ENCODE peak calls at places on chromosome 20, in four cellular contexts. One of them, this sample, is unnamed.

GRCh38 chr20:24256307-24256706 is 213.1 kb upstream of the SYNDIG1 start:
- DNase-seq in spleen: no peak
- DNase-seq in fibroblast of the aortic adventitia: no peak
- DNase-seq in kidney epithelial cell: no peak
- DNase-seq in this sample: no peak

GRCh38 chr20:10581823-10582222 is 92.0 kb downstream of the JAG1 start:
- DNase-seq in spleen: no peak
- DNase-seq in fibroblast of the aortic adventitia: no peak
- DNase-seq in kidney epithelial cell: no peak
- DNase-seq in this sample: no peak

GRCh38 chr20:15081301-15081700 is 743.9 kb upstream of the FLRT3 start:
- DNase-seq in spleen: no peak
- DNase-seq in fibroblast of the aortic adventitia: no peak
- DNase-seq in kidney epithelial cell: no peak
- DNase-seq in this sample: no peak

GRCh38 chr20:62122659-62123449 is 579 bp downstream of the LSM14B start:
- DNase-seq in spleen: peak; percentile 92
- DNase-seq in fibroblast of the aortic adventitia: peak; percentile 28
- DNase-seq in kidney epithelial cell: no peak
- DNase-seq in this sample: peak; percentile 53

GRCh38 chr20:10179574-10180298 is 38.9 kb upstream of the SNAP25 start:
- DNase-seq in spleen: no peak
- DNase-seq in fibroblast of the aortic adventitia: no peak
- DNase-seq in kidney epithelial cell: no peak
- DNase-seq in this sample: no peak

GRCh38 chr20:43040427-43040826 is 149.3 kb downstream of the PTPRT start:
- DNase-seq in spleen: no peak
- DNase-seq in fibroblast of the aortic adventitia: no peak
- DNase-seq in kidney epithelial cell: no peak
- DNase-seq in this sample: no peak

GRCh38 chr20:43442310-43442880 is 15.3 kb upstream of the SRSF6 start:
- DNase-seq in spleen: no peak
- DNase-seq in fibroblast of the aortic adventitia: no peak
- DNase-seq in kidney epithelial cell: no peak
- DNase-seq in this sample: no peak

GRCh38 chr20:32064667-32065066 is 12.6 kb downstream of the HCK start:
- DNase-seq in spleen: no peak
- DNase-seq in fibroblast of the aortic adventitia: no peak
- DNase-seq in kidney epithelial cell: no peak
- DNase-seq in this sample: no peak

GRCh38 chr20:19849341-19850189 is 91.5 kb downstream of the RIN2 start:
- DNase-seq in spleen: no peak
- DNase-seq in fibroblast of the aortic adventitia: peak; percentile 72
- DNase-seq in kidney epithelial cell: no peak
- DNase-seq in this sample: no peak

GRCh38 chr20:61951695-61952533 is 113.8 kb downstream of the TAF4 start:
- DNase-seq in spleen: peak; percentile 46
- DNase-seq in fibroblast of the aortic adventitia: no peak
- DNase-seq in kidney epithelial cell: no peak
- DNase-seq in this sample: no peak

GRCh38 chr20:37239026-37239451 is 22.6 kb downstream of the GHRH start:
- DNase-seq in spleen: no peak
- DNase-seq in fibroblast of the aortic adventitia: peak; percentile 67
- DNase-seq in kidney epithelial cell: no peak
- DNase-seq in this sample: no peak

GRCh38 chr20:37298190-37298939 is 8.9 kb downstream of the MANBAL start:
- DNase-seq in spleen: no peak
- DNase-seq in fibroblast of the aortic adventitia: peak; percentile 74
- DNase-seq in kidney epithelial cell: no peak
- DNase-seq in this sample: no peak

GRCh38 chr20:32203556-32204484 is 3.7 kb downstream of the PLAGL2 start:
- DNase-seq in spleen: no peak
- DNase-seq in fibroblast of the aortic adventitia: no peak
- DNase-seq in kidney epithelial cell: no peak
- DNase-seq in this sample: no peak

GRCh38 chr20:31713312-31714049 is 9.2 kb downstream of the BCL2L1 start:
- DNase-seq in spleen: peak; percentile 29
- DNase-seq in fibroblast of the aortic adventitia: peak; percentile 90
- DNase-seq in kidney epithelial cell: peak; percentile 65
- DNase-seq in this sample: no peak

GRCh38 chr20:53463101-53463972 is 130.3 kb downstream of the ZNF217 start:
- DNase-seq in spleen: no peak
- DNase-seq in fibroblast of the aortic adventitia: no peak
- DNase-seq in kidney epithelial cell: no peak
- DNase-seq in this sample: no peak

GRCh38 chr20:19673575-19673974 is 84.5 kb upstream of the RIN2 start:
- DNase-seq in spleen: no peak
- DNase-seq in fibroblast of the aortic adventitia: no peak
- DNase-seq in kidney epithelial cell: no peak
- DNase-seq in this sample: no peak

GRCh38 chr20:33490023-33490933 is at the start of gene CBFA2T2:
- DNase-seq in spleen: no peak
- DNase-seq in fibroblast of the aortic adventitia: peak; percentile 52
- DNase-seq in kidney epithelial cell: peak; percentile 2
- DNase-seq in this sample: no peak

GRCh38 chr20:42556575-42556974 is 633.1 kb downstream of the PTPRT start:
- DNase-seq in spleen: no peak
- DNase-seq in fibroblast of the aortic adventitia: no peak
- DNase-seq in kidney epithelial cell: no peak
- DNase-seq in this sample: no peak

GRCh38 chr20:51639206-51639832 is 96.8 kb upstream of the NFATC2 start:
- DNase-seq in spleen: peak; percentile 83
- DNase-seq in fibroblast of the aortic adventitia: peak; percentile 73
- DNase-seq in kidney epithelial cell: no peak
- DNase-seq in this sample: peak; percentile 33

GRCh38 chr20:24991897-24992419 is 593 bp downstream of the APMAP start:
- DNase-seq in spleen: peak; percentile 92
- DNase-seq in fibroblast of the aortic adventitia: peak; percentile 14
- DNase-seq in kidney epithelial cell: no peak
- DNase-seq in this sample: no peak

GRCh38 chr20:19858972-19859371 is 100.9 kb downstream of the RIN2 start:
- DNase-seq in spleen: no peak
- DNase-seq in fibroblast of the aortic adventitia: peak; percentile 70
- DNase-seq in kidney epithelial cell: no peak
- DNase-seq in this sample: no peak

GRCh38 chr20:38216736-38217595 is 43.6 kb downstream of the KIAA1755 start:
- DNase-seq in spleen: peak; percentile 69
- DNase-seq in fibroblast of the aortic adventitia: no peak
- DNase-seq in kidney epithelial cell: no peak
- DNase-seq in this sample: no peak

GRCh38 chr20:42027746-42028268 is 409.6 kb upstream of the CHD6 start:
- DNase-seq in spleen: no peak
- DNase-seq in fibroblast of the aortic adventitia: no peak
- DNase-seq in kidney epithelial cell: no peak
- DNase-seq in this sample: no peak

DNA sequence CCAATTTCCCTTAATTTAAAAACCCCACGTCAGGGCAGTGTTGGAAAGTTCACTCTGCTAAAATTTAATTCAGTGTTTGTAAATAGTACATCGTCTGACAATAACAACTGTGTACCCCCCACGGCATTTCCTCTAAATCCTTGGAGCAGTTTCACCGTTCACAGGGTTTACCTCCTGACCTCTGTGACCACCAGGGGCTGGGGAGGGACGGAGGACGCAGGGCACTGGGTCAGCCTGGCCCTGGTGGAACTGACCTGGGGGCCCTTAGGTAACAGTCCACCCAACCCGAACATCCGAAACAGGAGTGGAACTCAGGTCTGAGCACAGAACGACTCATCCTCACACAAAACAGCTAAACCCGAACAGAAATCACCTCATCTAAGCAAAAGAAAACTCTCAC is 2.1 kb downstream of the ZBTB46 start:
- DNase-seq in spleen: no peak
- DNase-seq in fibroblast of the aortic adventitia: no peak
- DNase-seq in kidney epithelial cell: no peak
- DNase-seq in this sample: no peak
- TF ChIP-seq CTCF in spleen: no peak
- TF ChIP-seq CTCF in fibroblast of the aortic adventitia: no peak
- TF ChIP-seq CTCF in kidney epithelial cell: no peak
- TF ChIP-seq CTCF in this sample: no peak

GRCh38 chr20:3612795-3613560 is 50.2 kb downstream of the GFRA4 start:
- DNase-seq in spleen: no peak
- DNase-seq in fibroblast of the aortic adventitia: peak; percentile 32
- DNase-seq in kidney epithelial cell: no peak
- DNase-seq in this sample: no peak
- TF ChIP-seq CTCF in spleen: no peak
- TF ChIP-seq CTCF in fibroblast of the aortic adventitia: no peak
- TF ChIP-seq CTCF in kidney epithelial cell: no peak
- TF ChIP-seq CTCF in this sample: no peak

GRCh38 chr20:49786671-49787370 is 25.8 kb upstream of the SLC9A8 start:
- DNase-seq in spleen: no peak
- DNase-seq in fibroblast of the aortic adventitia: peak; percentile 47
- DNase-seq in kidney epithelial cell: no peak
- DNase-seq in this sample: no peak
- TF ChIP-seq CTCF in spleen: no peak
- TF ChIP-seq CTCF in fibroblast of the aortic adventitia: peak; percentile 67
- TF ChIP-seq CTCF in kidney epithelial cell: peak; percentile 27
- TF ChIP-seq CTCF in this sample: no peak

GRCh38 chr20:955111-955510 is 39.0 kb upstream of the ANGPT4 start:
- DNase-seq in spleen: peak; percentile 8
- DNase-seq in fibroblast of the aortic adventitia: no peak
- DNase-seq in kidney epithelial cell: no peak
- DNase-seq in this sample: no peak

GRCh38 chr20:956330-956951 is 40.3 kb upstream of the ANGPT4 start:
- DNase-seq in spleen: peak; percentile 91
- DNase-seq in fibroblast of the aortic adventitia: peak; percentile 59
- DNase-seq in kidney epithelial cell: no peak
- DNase-seq in this sample: peak; percentile 71

GRCh38 chr20:955656-956055 is 39.5 kb upstream of the ANGPT4 start:
- DNase-seq in spleen: peak; percentile 18
- DNase-seq in fibroblast of the aortic adventitia: no peak
- DNase-seq in kidney epithelial cell: no peak
- DNase-seq in this sample: no peak

GRCh38 chr20:958936-959815 is 42.9 kb downstream of the RSPO4 start:
- DNase-seq in spleen: no peak
- DNase-seq in fibroblast of the aortic adventitia: no peak
- DNase-seq in kidney epithelial cell: no peak
- DNase-seq in this sample: no peak

GRCh38 chr20:957544-957943 is 41.4 kb upstream of the ANGPT4 start:
- DNase-seq in spleen: no peak
- DNase-seq in fibroblast of the aortic adventitia: no peak
- DNase-seq in kidney epithelial cell: no peak
- DNase-seq in this sample: no peak
- TF ChIP-seq CTCF in spleen: no peak
- TF ChIP-seq CTCF in fibroblast of the aortic adventitia: peak; percentile 18
- TF ChIP-seq CTCF in kidney epithelial cell: peak; percentile 12
- TF ChIP-seq CTCF in this sample: no peak

DNA sequence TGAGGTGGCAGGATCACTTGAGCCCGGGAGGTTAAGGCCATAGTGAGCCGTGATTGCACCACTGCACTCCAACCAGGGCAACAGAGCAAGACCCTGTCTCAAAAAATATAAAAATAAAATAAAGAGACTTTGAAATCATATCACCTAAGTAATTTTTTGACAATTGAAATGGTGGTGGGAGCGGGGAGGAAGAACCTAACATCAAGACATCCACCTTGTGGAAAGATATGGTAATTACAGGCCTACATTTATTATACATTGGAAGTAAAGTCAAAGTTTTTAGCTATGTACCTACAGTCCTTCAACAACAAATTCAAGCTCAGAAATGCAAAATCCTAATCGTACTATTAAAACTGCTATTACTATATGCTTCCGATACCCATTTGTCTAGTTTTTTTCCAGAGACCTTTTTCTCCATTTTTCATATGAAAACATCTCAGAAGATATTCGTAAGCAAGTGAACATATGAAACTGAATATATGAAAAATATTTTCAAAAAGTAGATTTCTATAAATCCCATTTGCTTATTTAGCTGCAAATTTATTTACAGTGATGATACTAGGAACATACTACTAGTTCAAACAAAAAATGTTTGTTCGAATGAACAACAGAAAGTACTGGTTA is 83.3 kb downstream of the SYCP2 start:
- DNase-seq in spleen: no peak
- DNase-seq in fibroblast of the aortic adventitia: peak; percentile 45
- DNase-seq in kidney epithelial cell: no peak
- DNase-seq in this sample: no peak
- TF ChIP-seq CTCF in spleen: peak; percentile 20
- TF ChIP-seq CTCF in fibroblast of the aortic adventitia: peak; percentile 58
- TF ChIP-seq CTCF in kidney epithelial cell: peak; percentile 37
- TF ChIP-seq CTCF in this sample: no peak

GRCh38 chr20:22924036-22924737 is 110.9 kb upstream of the SSTR4 start:
- DNase-seq in spleen: no peak
- DNase-seq in fibroblast of the aortic adventitia: no peak
- DNase-seq in kidney epithelial cell: no peak
- DNase-seq in this sample: no peak

GRCh38 chr20:22922987-22923386 is 112.1 kb upstream of the SSTR4 start:
- DNase-seq in spleen: no peak
- DNase-seq in fibroblast of the aortic adventitia: no peak
- DNase-seq in kidney epithelial cell: no peak
- DNase-seq in this sample: no peak

GRCh38 chr20:22921595-22922421 is 113.3 kb upstream of the SSTR4 start:
- DNase-seq in spleen: no peak
- DNase-seq in fibroblast of the aortic adventitia: peak; percentile 82
- DNase-seq in kidney epithelial cell: peak; percentile 26
- DNase-seq in this sample: no peak

GRCh38 chr20:22918286-22918983 is 116.7 kb upstream of the SSTR4 start:
- DNase-seq in spleen: no peak
- DNase-seq in fibroblast of the aortic adventitia: no peak
- DNase-seq in kidney epithelial cell: no peak
- DNase-seq in this sample: no peak

GRCh38 chr20:22920898-22921297 is 114.2 kb upstream of the SSTR4 start:
- DNase-seq in spleen: no peak
- DNase-seq in fibroblast of the aortic adventitia: no peak
- DNase-seq in kidney epithelial cell: no peak
- DNase-seq in this sample: no peak
- TF ChIP-seq CTCF in spleen: no peak
- TF ChIP-seq CTCF in fibroblast of the aortic adventitia: no peak
- TF ChIP-seq CTCF in kidney epithelial cell: no peak
- TF ChIP-seq CTCF in this sample: no peak